ENCODE peak calls at places on chromosomes 2 and 18, in ten cellular contexts. One of them, this sample, is unnamed.

GRCh38 chr2:49207204-49207603 is 52.9 kb upstream of the FSHR start:
- DNase-seq in stomach: no peak
- DNase-seq in HL-60: no peak
- DNase-seq in sigmoid colon: no peak
- DNase-seq in transverse colon: no peak
- DNase-seq in endothelial cell of umbilical vein: no peak
- DNase-seq in suprapubic skin: no peak
- DNase-seq in K562: no peak
- DNase-seq in Panc1: no peak
- DNase-seq in prostate gland: no peak
- DNase-seq in this sample: no peak

GRCh38 chr2:128291161-128291843 is 27.4 kb downstream of the HS6ST1 start:
- DNase-seq in stomach: no peak
- DNase-seq in HL-60: no peak
- DNase-seq in sigmoid colon: no peak
- DNase-seq in transverse colon: no peak
- DNase-seq in endothelial cell of umbilical vein: no peak
- DNase-seq in suprapubic skin: no peak
- DNase-seq in K562: no peak
- DNase-seq in Panc1: no peak
- DNase-seq in prostate gland: no peak
- DNase-seq in this sample: peak; percentile 72

GRCh38 chr18:48902023-48902855 is 48.5 kb downstream of the SMAD7 start:
- DNase-seq in stomach: peak; percentile 89
- DNase-seq in HL-60: peak; percentile 46
- DNase-seq in sigmoid colon: peak; percentile 93
- DNase-seq in transverse colon: peak; percentile 75
- DNase-seq in endothelial cell of umbilical vein: peak; percentile 96
- DNase-seq in suprapubic skin: peak; percentile 82
- DNase-seq in K562: peak; percentile 78
- DNase-seq in Panc1: no peak
- DNase-seq in prostate gland: peak; percentile 56
- DNase-seq in this sample: peak; percentile 82

GRCh38 chr18:40133253-40133652 is 1821.8 kb upstream of the PIK3C3 start:
- DNase-seq in stomach: no peak
- DNase-seq in HL-60: no peak
- DNase-seq in sigmoid colon: no peak
- DNase-seq in transverse colon: no peak
- DNase-seq in endothelial cell of umbilical vein: no peak
- DNase-seq in suprapubic skin: no peak
- DNase-seq in K562: no peak
- DNase-seq in Panc1: no peak
- DNase-seq in prostate gland: no peak
- DNase-seq in this sample: no peak

GRCh38 chr2:62156861-62157496 is 38.9 kb upstream of the B3GNT2 start:
- DNase-seq in stomach: no peak
- DNase-seq in HL-60: no peak
- DNase-seq in sigmoid colon: no peak
- DNase-seq in transverse colon: no peak
- DNase-seq in endothelial cell of umbilical vein: no peak
- DNase-seq in suprapubic skin: no peak
- DNase-seq in K562: no peak
- DNase-seq in Panc1: no peak
- DNase-seq in prostate gland: no peak
- DNase-seq in this sample: no peak

GRCh38 chr2:231425811-231426703 is 30.5 kb downstream of the B3GNT7 start:
- DNase-seq in stomach: no peak
- DNase-seq in HL-60: no peak
- DNase-seq in sigmoid colon: no peak
- DNase-seq in transverse colon: no peak
- DNase-seq in endothelial cell of umbilical vein: no peak
- DNase-seq in suprapubic skin: no peak
- DNase-seq in K562: no peak
- DNase-seq in Panc1: no peak
- DNase-seq in prostate gland: no peak
- DNase-seq in this sample: peak; percentile 58

GRCh38 chr18:75141734-75142133 is 67.2 kb downstream of the PTGR3 start:
- DNase-seq in stomach: no peak
- DNase-seq in HL-60: no peak
- DNase-seq in sigmoid colon: no peak
- DNase-seq in transverse colon: no peak
- DNase-seq in endothelial cell of umbilical vein: no peak
- DNase-seq in suprapubic skin: peak; percentile 6
- DNase-seq in K562: no peak
- DNase-seq in Panc1: no peak
- DNase-seq in prostate gland: no peak
- DNase-seq in this sample: no peak

GRCh38 chr2:119517433-119517832 is 6.8 kb downstream of the SCTR start:
- DNase-seq in stomach: peak; percentile 84
- DNase-seq in HL-60: peak; percentile 83
- DNase-seq in sigmoid colon: no peak
- DNase-seq in transverse colon: peak; percentile 73
- DNase-seq in endothelial cell of umbilical vein: peak; percentile 37
- DNase-seq in suprapubic skin: no peak
- DNase-seq in K562: peak; percentile 79
- DNase-seq in Panc1: peak; percentile 10
- DNase-seq in prostate gland: peak; percentile 13
- DNase-seq in this sample: no peak

GRCh38 chr2:209619782-209620181 is 151.8 kb upstream of the UNC80 start:
- DNase-seq in stomach: no peak
- DNase-seq in HL-60: peak; percentile 92
- DNase-seq in sigmoid colon: no peak
- DNase-seq in transverse colon: no peak
- DNase-seq in endothelial cell of umbilical vein: peak; percentile 12
- DNase-seq in suprapubic skin: no peak
- DNase-seq in K562: no peak
- DNase-seq in Panc1: no peak
- DNase-seq in prostate gland: no peak
- DNase-seq in this sample: no peak

GRCh38 chr2:209613941-209614340 is 157.7 kb upstream of the UNC80 start:
- DNase-seq in stomach: no peak
- DNase-seq in HL-60: no peak
- DNase-seq in sigmoid colon: no peak
- DNase-seq in transverse colon: no peak
- DNase-seq in endothelial cell of umbilical vein: no peak
- DNase-seq in suprapubic skin: no peak
- DNase-seq in K562: no peak
- DNase-seq in Panc1: no peak
- DNase-seq in prostate gland: no peak
- DNase-seq in this sample: no peak

GRCh38 chr2:209610631-209611030 is 161.0 kb upstream of the UNC80 start:
- DNase-seq in stomach: no peak
- DNase-seq in HL-60: no peak
- DNase-seq in sigmoid colon: no peak
- DNase-seq in transverse colon: no peak
- DNase-seq in endothelial cell of umbilical vein: no peak
- DNase-seq in suprapubic skin: no peak
- DNase-seq in K562: no peak
- DNase-seq in Panc1: no peak
- DNase-seq in prostate gland: no peak
- DNase-seq in this sample: no peak

GRCh38 chr2:209609531-209609930 is 162.1 kb upstream of the UNC80 start:
- DNase-seq in stomach: no peak
- DNase-seq in HL-60: no peak
- DNase-seq in sigmoid colon: no peak
- DNase-seq in transverse colon: no peak
- DNase-seq in endothelial cell of umbilical vein: no peak
- DNase-seq in suprapubic skin: no peak
- DNase-seq in K562: no peak
- DNase-seq in Panc1: no peak
- DNase-seq in prostate gland: no peak
- DNase-seq in this sample: no peak

GRCh38 chr2:209614630-209615369 is 156.8 kb upstream of the UNC80 start:
- DNase-seq in stomach: no peak
- DNase-seq in HL-60: no peak
- DNase-seq in sigmoid colon: no peak
- DNase-seq in transverse colon: no peak
- DNase-seq in endothelial cell of umbilical vein: no peak
- DNase-seq in suprapubic skin: no peak
- DNase-seq in K562: no peak
- DNase-seq in Panc1: no peak
- DNase-seq in prostate gland: no peak
- DNase-seq in this sample: no peak
- TF ChIP-seq POLR2AphosphoS5 in stomach: no peak
- TF ChIP-seq POLR2AphosphoS5 in HL-60: no peak
- TF ChIP-seq POLR2AphosphoS5 in sigmoid colon: no peak
- TF ChIP-seq POLR2AphosphoS5 in transverse colon: no peak
- TF ChIP-seq POLR2AphosphoS5 in endothelial cell of umbilical vein: no peak
- TF ChIP-seq POLR2AphosphoS5 in suprapubic skin: no peak
- TF ChIP-seq POLR2AphosphoS5 in K562: no peak
- TF ChIP-seq POLR2AphosphoS5 in Panc1: no peak
- TF ChIP-seq POLR2AphosphoS5 in prostate gland: no peak
- TF ChIP-seq POLR2AphosphoS5 in this sample: no peak

GRCh38 chr2:224357098-224357901 is 44.6 kb downstream of the FAM124B start:
- DNase-seq in stomach: peak; percentile 49
- DNase-seq in HL-60: peak; percentile 56
- DNase-seq in sigmoid colon: no peak
- DNase-seq in transverse colon: peak; percentile 53
- DNase-seq in endothelial cell of umbilical vein: peak; percentile 82
- DNase-seq in suprapubic skin: no peak
- DNase-seq in K562: peak; percentile 57
- DNase-seq in Panc1: peak; percentile 69
- DNase-seq in prostate gland: peak; percentile 43
- DNase-seq in this sample: no peak

GRCh38 chr2:224363281-224363680 is 38.6 kb downstream of the FAM124B start:
- DNase-seq in stomach: no peak
- DNase-seq in HL-60: no peak
- DNase-seq in sigmoid colon: no peak
- DNase-seq in transverse colon: peak; percentile 13
- DNase-seq in endothelial cell of umbilical vein: no peak
- DNase-seq in suprapubic skin: no peak
- DNase-seq in K562: no peak
- DNase-seq in Panc1: no peak
- DNase-seq in prostate gland: no peak
- DNase-seq in this sample: no peak

GRCh38 chr2:224362094-224362493 is 39.8 kb downstream of the FAM124B start:
- DNase-seq in stomach: no peak
- DNase-seq in HL-60: no peak
- DNase-seq in sigmoid colon: no peak
- DNase-seq in transverse colon: no peak
- DNase-seq in endothelial cell of umbilical vein: no peak
- DNase-seq in suprapubic skin: no peak
- DNase-seq in K562: no peak
- DNase-seq in Panc1: no peak
- DNase-seq in prostate gland: no peak
- DNase-seq in this sample: no peak

GRCh38 chr2:224360801-224361251 is 41.1 kb downstream of the FAM124B start:
- DNase-seq in stomach: no peak
- DNase-seq in HL-60: no peak
- DNase-seq in sigmoid colon: no peak
- DNase-seq in transverse colon: no peak
- DNase-seq in endothelial cell of umbilical vein: no peak
- DNase-seq in suprapubic skin: no peak
- DNase-seq in K562: no peak
- DNase-seq in Panc1: no peak
- DNase-seq in prostate gland: no peak
- DNase-seq in this sample: no peak

DNA sequence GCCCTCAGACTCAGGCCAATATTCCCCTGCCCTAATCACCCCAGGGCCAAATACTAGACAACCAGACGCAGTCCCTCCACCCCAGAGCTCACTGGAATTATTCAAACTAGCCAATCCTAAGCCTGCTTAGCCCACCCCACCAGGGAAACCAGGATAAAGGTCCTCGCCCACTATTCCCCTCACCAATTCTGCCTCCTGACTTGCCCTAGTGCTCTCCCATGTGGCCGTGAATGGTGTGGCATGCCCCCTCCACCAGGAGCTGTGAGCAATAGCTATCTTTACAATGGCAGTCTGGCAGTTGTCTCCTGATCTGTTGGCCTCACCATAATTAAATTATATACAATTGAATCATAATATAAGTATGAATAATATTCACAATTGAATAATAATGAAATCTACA is 42.3 kb downstream of the FAM124B start:
- DNase-seq in stomach: no peak
- DNase-seq in HL-60: no peak
- DNase-seq in sigmoid colon: no peak
- DNase-seq in transverse colon: no peak
- DNase-seq in endothelial cell of umbilical vein: no peak
- DNase-seq in suprapubic skin: no peak
- DNase-seq in K562: peak; percentile 37
- DNase-seq in Panc1: no peak
- DNase-seq in prostate gland: no peak
- DNase-seq in this sample: no peak
- TF ChIP-seq CTCF in stomach: no peak
- TF ChIP-seq CTCF in HL-60: no peak
- TF ChIP-seq CTCF in sigmoid colon: no peak
- TF ChIP-seq CTCF in transverse colon: no peak
- TF ChIP-seq CTCF in endothelial cell of umbilical vein: peak; percentile 23
- TF ChIP-seq CTCF in suprapubic skin: no peak
- TF ChIP-seq CTCF in K562: peak; percentile 42
- TF ChIP-seq CTCF in Panc1: peak; percentile 53
- TF ChIP-seq CTCF in prostate gland: no peak
- TF ChIP-seq CTCF in this sample: peak; percentile 10

GRCh38 chr2:102059151-102059550 is 67.4 kb downstream of the IL1R2 start:
- DNase-seq in stomach: no peak
- DNase-seq in HL-60: no peak
- DNase-seq in sigmoid colon: no peak
- DNase-seq in transverse colon: no peak
- DNase-seq in endothelial cell of umbilical vein: no peak
- DNase-seq in suprapubic skin: peak; percentile 77
- DNase-seq in K562: no peak
- DNase-seq in Panc1: no peak
- DNase-seq in prostate gland: no peak
- DNase-seq in this sample: no peak
- TF ChIP-seq POLR2AphosphoS5 in stomach: no peak
- TF ChIP-seq POLR2AphosphoS5 in HL-60: no peak
- TF ChIP-seq POLR2AphosphoS5 in sigmoid colon: peak; percentile 42
- TF ChIP-seq POLR2AphosphoS5 in transverse colon: peak; percentile 30
- TF ChIP-seq POLR2AphosphoS5 in endothelial cell of umbilical vein: no peak
- TF ChIP-seq POLR2AphosphoS5 in suprapubic skin: peak; percentile 95
- TF ChIP-seq POLR2AphosphoS5 in K562: no peak
- TF ChIP-seq POLR2AphosphoS5 in Panc1: no peak
- TF ChIP-seq POLR2AphosphoS5 in prostate gland: no peak
- TF ChIP-seq POLR2AphosphoS5 in this sample: no peak

GRCh38 chr18:12248926-12249720 is 5.0 kb upstream of the CIDEA start:
- DNase-seq in stomach: no peak
- DNase-seq in HL-60: no peak
- DNase-seq in sigmoid colon: no peak
- DNase-seq in transverse colon: no peak
- DNase-seq in endothelial cell of umbilical vein: no peak
- DNase-seq in suprapubic skin: no peak
- DNase-seq in K562: no peak
- DNase-seq in Panc1: no peak
- DNase-seq in prostate gland: no peak
- DNase-seq in this sample: peak; percentile 31

GRCh38 chr18:12247946-12248345 is 6.2 kb upstream of the CIDEA start:
- DNase-seq in stomach: no peak
- DNase-seq in HL-60: no peak
- DNase-seq in sigmoid colon: no peak
- DNase-seq in transverse colon: no peak
- DNase-seq in endothelial cell of umbilical vein: no peak
- DNase-seq in suprapubic skin: no peak
- DNase-seq in K562: no peak
- DNase-seq in Panc1: no peak
- DNase-seq in prostate gland: no peak
- DNase-seq in this sample: peak; percentile 34

GRCh38 chr18:12245793-12246135 is 8.4 kb upstream of the CIDEA start:
- DNase-seq in stomach: no peak
- DNase-seq in HL-60: no peak
- DNase-seq in sigmoid colon: no peak
- DNase-seq in transverse colon: no peak
- DNase-seq in endothelial cell of umbilical vein: no peak
- DNase-seq in suprapubic skin: no peak
- DNase-seq in K562: no peak
- DNase-seq in Panc1: no peak
- DNase-seq in prostate gland: no peak
- DNase-seq in this sample: peak; percentile 41

GRCh38 chr18:12251311-12251710 is 2.9 kb upstream of the CIDEA start:
- DNase-seq in stomach: no peak
- DNase-seq in HL-60: no peak
- DNase-seq in sigmoid colon: no peak
- DNase-seq in transverse colon: no peak
- DNase-seq in endothelial cell of umbilical vein: no peak
- DNase-seq in suprapubic skin: no peak
- DNase-seq in K562: no peak
- DNase-seq in Panc1: no peak
- DNase-seq in prostate gland: no peak
- DNase-seq in this sample: peak; percentile 54

GRCh38 chr18:12246849-12247808 is 7.0 kb upstream of the CIDEA start:
- DNase-seq in stomach: no peak
- DNase-seq in HL-60: no peak
- DNase-seq in sigmoid colon: no peak
- DNase-seq in transverse colon: no peak
- DNase-seq in endothelial cell of umbilical vein: peak; percentile 37
- DNase-seq in suprapubic skin: no peak
- DNase-seq in K562: peak; percentile 78
- DNase-seq in Panc1: no peak
- DNase-seq in prostate gland: no peak
- DNase-seq in this sample: peak; percentile 54
- TF ChIP-seq CTCF in stomach: no peak
- TF ChIP-seq CTCF in HL-60: no peak
- TF ChIP-seq CTCF in sigmoid colon: no peak
- TF ChIP-seq CTCF in transverse colon: no peak
- TF ChIP-seq CTCF in endothelial cell of umbilical vein: peak; percentile 40
- TF ChIP-seq CTCF in suprapubic skin: no peak
- TF ChIP-seq CTCF in K562: peak; percentile 86
- TF ChIP-seq CTCF in Panc1: no peak
- TF ChIP-seq CTCF in prostate gland: no peak
- TF ChIP-seq CTCF in this sample: no peak

This sample was measured in spleen.